ENCODE peak calls at places on chromosomes 12 and 14, in five cellular contexts. M, X, K, D and E are unnamed samples.

GRCh38 chr14:30355431-30355913 is 203.5 kb upstream of the G2E3 start:
- DNase-seq in X (no peak), K (no peak), D (no peak), M (no peak), E (no peak)

GRCh38 chr12:102562836-102563425 is 82.6 kb upstream of the IGF1 start:
- DNase-seq in M (no peak), D (no peak), X (no peak), K (no peak), E (no peak)

GRCh38 chr12:53145383-53145782 is 35.1 kb upstream of the ZNF740 start:
- DNase-seq in M (no peak), X (peak), D (no peak), K (no peak), E (no peak)

GRCh38 chr12:103652808-103653207 is 65.7 kb downstream of the STAB2 start:
- DNase-seq in M (peak), X (peak), D (no peak), K (no peak), E (no peak)

GRCh38 chr14:51004801-51005526 is 60.7 kb upstream of the PYGL start:
- DNase-seq in K (no peak), X (peak), M (no peak), D (no peak), E (no peak)

GRCh38 chr12:104721944-104722343 is 236.1 kb downstream of the SLC41A2 start:
- DNase-seq in K (no peak), M (no peak), D (no peak), X (no peak), E (no peak)

GRCh38 chr12:132408001-132408400 is 78.6 kb upstream of the GALNT9 start:
- DNase-seq in D (no peak), M (no peak), X (no peak), K (no peak), E (no peak)

GRCh38 chr14:21263284-21264024 is 5.8 kb downstream of the HNRNPC start:
- DNase-seq in D (no peak), X (no peak), M (no peak), K (no peak), E (no peak)

GRCh38 chr12:71652656-71653055 is 11.0 kb downstream of the ZFC3H1 start:
- DNase-seq in K (no peak), D (no peak), M (no peak), X (no peak), E (no peak)

GRCh38 chr12:24760162-24760561 is 188.7 kb downstream of the BCAT1 start:
- DNase-seq in D (no peak), M (no peak), K (no peak), X (no peak), E (no peak)

GRCh38 chr12:27500546-27500945 is 23.5 kb upstream of the PPFIBP1 start:
- DNase-seq in D (no peak), K (no peak), X (no peak), M (no peak), E (no peak)

GRCh38 chr12:106380954-106381353 is 23.4 kb downstream of the POLR3B start:
- DNase-seq in M (no peak), K (no peak), X (no peak), D (no peak), E (no peak)

GRCh38 chr14:65810326-65810725 is 397.8 kb downstream of the FUT8 start:
- DNase-seq in X (no peak), M (no peak), K (no peak), D (no peak), E (no peak)

GRCh38 chr14:88258026-88258425 is 65.0 kb downstream of the KCNK10 start:
- DNase-seq in X (no peak), K (no peak), D (no peak), M (no peak), E (no peak)

GRCh38 chr12:74021937-74022336 is 515.7 kb upstream of the ATXN7L3B start:
- DNase-seq in X (peak), K (no peak), D (peak), M (peak), E (peak)

GRCh38 chr12:1846421-1847405 is 26.3 kb downstream of the LRTM2 start:
- DNase-seq in K (no peak), M (peak), X (no peak), D (no peak), E (peak)

GRCh38 chr12:112409064-112409905 is at the start of gene RPL6:
- DNase-seq in M (peak), D (peak), X (peak), K (peak), E (peak)

GRCh38 chr12:2347137-2347843 is 294.5 kb downstream of the CACNA1C start:
- DNase-seq in M (no peak), X (no peak), K (no peak), D (no peak), E (no peak)

GRCh38 chr12:129579879-129580278 is 323.9 kb downstream of the TMEM132D start:
- DNase-seq in K (no peak), X (no peak), D (no peak), M (no peak), E (no peak)

GRCh38 chr12:122947352-122947792 is 18.9 kb downstream of the ABCB9 start:
- DNase-seq in K (peak), X (no peak), D (no peak), M (peak), E (no peak)

GRCh38 chr12:132603240-132604107 is 6.9 kb downstream of the LRCOL1 start:
- DNase-seq in X (no peak), K (no peak), D (no peak), M (no peak), E (no peak)

GRCh38 chr12:94203796-94204195 is 55.4 kb downstream of the PLXNC1 start:
- DNase-seq in K (no peak), X (no peak), M (no peak), D (no peak), E (no peak)

GRCh38 chr12:76037130-76038105 is 5.8 kb upstream of the PHLDA1 start:
- DNase-seq in D (peak), X (peak), K (peak), M (no peak), E (no peak)

GRCh38 chr14:22836301-22837058 is at the start of gene MMP14:
- DNase-seq in K (peak), D (peak), X (peak), M (peak), E (peak)

DNA sequence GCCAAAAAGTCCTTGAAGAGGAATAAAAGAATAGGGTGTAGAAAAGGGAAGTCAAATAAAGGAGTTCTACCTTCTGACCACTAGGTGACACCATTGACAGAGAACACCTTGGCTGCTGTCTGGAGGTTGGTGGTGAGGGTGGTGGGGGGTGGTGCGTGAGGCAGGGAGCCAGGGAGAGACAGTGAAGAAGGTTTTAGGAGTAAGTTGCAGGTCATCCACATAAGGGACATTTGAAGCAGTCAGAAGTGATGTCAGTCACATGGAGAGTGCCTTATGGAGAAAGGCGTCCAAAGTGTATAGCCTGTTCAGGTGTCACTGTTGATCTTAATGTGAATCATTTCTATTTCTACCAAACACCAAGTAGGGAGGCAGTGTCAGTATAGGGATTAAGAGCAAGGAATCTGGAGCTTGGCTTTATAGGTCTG is 279.3 kb upstream of the DDHD1 start:
- DNase-seq in X (peak), K (no peak), M (no peak), D (peak), E (peak)
- TF ChIP-seq CTCF in X (peak), K (peak), M (peak), D (peak), E (peak)

GRCh38 chr12:26091837-26092236 is 33.0 kb downstream of the BHLHE41 start:
- DNase-seq in D (no peak), X (peak), K (no peak), M (no peak), E (no peak)
- TF ChIP-seq CTCF in D (peak), X (peak), K (peak), M (no peak), E (no peak)

GRCh38 chr14:36099619-36100018 is 76.9 kb downstream of the PTCSC3 start:
- DNase-seq in K (no peak), M (no peak), X (no peak), D (no peak), E (no peak)

GRCh38 chr14:36105401-36105800 is 71.1 kb downstream of the PTCSC3 start:
- DNase-seq in K (no peak), M (no peak), X (peak), D (no peak), E (no peak)
- TF ChIP-seq CTCF in K (no peak), M (no peak), X (peak), D (peak), E (no peak)

DNA sequence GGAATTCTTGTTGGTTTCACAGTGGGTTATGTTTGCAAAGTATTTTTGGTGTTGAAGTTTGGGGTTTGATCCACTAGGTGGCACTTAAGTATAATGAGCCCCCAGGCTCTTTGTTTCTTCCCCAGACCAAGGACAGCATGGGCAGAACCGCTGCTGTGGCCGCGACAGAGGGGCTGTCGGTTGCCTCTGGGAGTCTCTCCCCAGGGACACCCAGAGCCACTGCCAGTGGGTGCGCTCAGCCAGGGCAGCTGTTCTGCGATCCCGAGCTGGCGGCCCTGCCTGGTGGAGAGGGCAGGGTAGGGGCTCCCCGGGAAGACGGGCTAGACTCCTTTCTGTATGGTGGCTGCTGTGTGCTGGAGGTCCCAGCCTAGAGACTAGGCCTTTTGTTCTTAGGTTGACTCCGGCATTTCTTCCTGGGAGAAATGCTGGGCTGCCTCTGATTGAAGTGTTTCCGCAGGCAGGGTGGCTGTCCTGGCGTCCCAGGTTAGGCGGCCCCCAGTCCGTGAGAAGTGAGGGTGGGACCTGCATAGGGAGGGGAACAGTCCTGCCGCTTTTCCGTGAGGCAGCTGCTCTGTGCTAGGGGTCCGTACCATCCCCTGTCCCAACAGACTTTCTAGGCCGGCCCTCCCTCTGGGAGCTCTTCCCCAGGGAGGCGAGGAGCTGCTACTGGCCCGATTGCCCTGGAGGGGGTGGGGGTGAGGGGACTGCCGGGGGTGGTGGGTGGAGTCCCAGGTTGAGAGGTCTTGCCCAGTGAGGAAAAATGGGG is 253.1 kb upstream of the PELI2 start:
- DNase-seq in X (no peak), K (no peak), D (no peak), M (no peak), E (peak)
- TF ChIP-seq CTCF in X (no peak), K (no peak), D (peak), M (no peak), E (peak)

GRCh38 chr12:49547090-49547690 is 8.4 kb downstream of the KCNH3 start:
- DNase-seq in X (no peak), K (no peak), M (no peak), D (no peak), E (no peak)
- TF ChIP-seq CTCF in X (no peak), K (no peak), M (no peak), D (no peak), E (no peak)

GRCh38 chr12:124593851-124594401 is 26.5 kb upstream of the NCOR2 start:
- DNase-seq in X (no peak), D (no peak), M (no peak), K (no peak), E (no peak)
- TF ChIP-seq CTCF in X (no peak), D (no peak), M (no peak), K (no peak), E (no peak)

DNA sequence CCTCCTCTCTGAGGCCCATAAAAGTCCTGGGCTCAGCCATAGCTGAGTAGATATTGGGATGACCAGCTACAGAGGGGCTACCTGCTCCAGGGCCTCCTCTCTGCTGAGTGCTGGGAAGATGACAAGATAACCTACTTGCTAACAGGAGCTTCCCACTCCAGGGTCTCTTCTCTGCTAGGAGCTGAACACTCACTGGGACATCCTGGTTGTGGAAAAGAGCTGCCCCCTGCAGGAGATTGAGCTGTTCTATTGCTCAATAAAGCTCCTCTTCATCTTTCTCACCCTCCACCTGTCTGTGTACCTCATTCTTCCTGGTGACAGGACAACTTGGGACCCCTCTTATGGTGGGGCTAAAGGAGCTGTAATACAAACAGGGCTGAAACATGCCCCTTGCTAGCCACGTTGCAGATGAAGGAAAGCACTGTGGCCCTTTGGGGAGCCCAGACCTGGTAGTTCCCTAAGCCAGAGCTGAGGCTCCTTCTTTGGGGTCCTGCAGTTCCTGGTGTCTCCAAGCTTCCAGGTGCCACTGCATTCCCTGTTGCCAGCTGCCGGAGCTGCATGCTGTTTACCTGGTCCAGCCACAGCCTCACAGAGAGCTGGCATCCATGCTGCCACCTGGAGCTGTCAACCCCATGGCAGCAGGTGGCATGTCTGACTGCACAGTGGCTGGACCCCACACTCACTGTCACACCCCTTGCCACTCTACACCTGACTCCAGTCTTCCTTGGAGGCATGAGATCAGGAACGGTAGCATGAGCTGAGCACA is 598.5 kb upstream of the LMO3 start:
- DNase-seq in X (no peak), M (no peak), K (no peak), D (no peak), E (no peak)
- TF ChIP-seq CTCF in X (no peak), M (no peak), K (no peak), D (no peak), E (no peak)